ENCODE peak calls at places on chromosome 20, in six cellular contexts. Y, S, U, T, H and Z are unnamed samples.

GRCh38 chr20:8305449-8305978 is 173.4 kb downstream of the PLCB1 start:
- DNase-seq in Y (peak), S (peak), U (peak), T (peak), H (peak), Z (no peak)

GRCh38 chr20:22333885-22334545 is 250.4 kb downstream of the FOXA2 start:
- DNase-seq in Y (peak), S (peak), U (no peak), T (no peak), H (peak), Z (no peak)

GRCh38 chr20:532530-532929 is 11.1 kb downstream of the CSNK2A1 start:
- DNase-seq in Y (no peak), S (no peak), U (no peak), T (no peak), H (no peak), Z (no peak)

GRCh38 chr20:59010995-59011873 is 4.2 kb upstream of the CTSZ start:
- DNase-seq in Y (peak), S (no peak), U (no peak), T (no peak), H (peak), Z (no peak)

GRCh38 chr20:16066571-16066970 is 506.7 kb downstream of the KIF16B start:
- DNase-seq in Y (no peak), S (no peak), U (no peak), T (no peak), H (no peak), Z (no peak)

GRCh38 chr20:38658879-38659612 is 57.4 kb downstream of the ARHGAP40 start:
- DNase-seq in Y (no peak), S (no peak), U (no peak), T (no peak), H (peak), Z (no peak)

GRCh38 chr20:53606364-53606985 is 12.8 kb upstream of the ZNF217 start:
- DNase-seq in Y (no peak), S (no peak), U (no peak), T (no peak), H (peak), Z (no peak)

GRCh38 chr20:63409834-63410435 is 48.8 kb upstream of the CHRNA4 start:
- DNase-seq in Y (no peak), S (no peak), U (no peak), T (no peak), H (no peak), Z (no peak)

GRCh38 chr20:8454137-8454712 is 322.2 kb downstream of the PLCB1 start:
- DNase-seq in Y (no peak), S (no peak), U (no peak), T (no peak), H (peak), Z (no peak)

GRCh38 chr20:55888655-55889054 is 116.7 kb downstream of the CBLN4 start:
- DNase-seq in Y (no peak), S (no peak), U (no peak), T (no peak), H (no peak), Z (no peak)

GRCh38 chr20:63244468-63244867 is 8.8 kb downstream of the BIRC7 start:
- DNase-seq in Y (no peak), S (no peak), U (no peak), T (no peak), H (no peak), Z (no peak)

GRCh38 chr20:44422083-44422482 is 53.6 kb upstream of the TTPAL start:
- DNase-seq in Y (no peak), S (no peak), U (no peak), T (no peak), H (peak), Z (no peak)

GRCh38 chr20:22371843-22372242 is 212.5 kb downstream of the FOXA2 start:
- DNase-seq in Y (no peak), S (no peak), U (no peak), T (no peak), H (no peak), Z (no peak)

GRCh38 chr20:53943522-53944291 is 126.7 kb downstream of the BCAS1 start:
- DNase-seq in Y (no peak), S (no peak), U (no peak), T (peak), H (peak), Z (peak)

GRCh38 chr20:35269055-35269781 is 8.7 kb downstream of the MMP24OS start:
- DNase-seq in Y (no peak), S (no peak), U (peak), T (peak), H (peak), Z (no peak)